ENCODE peak calls at places on chromosomes 12 and 14, in five cellular contexts. W is amniotic stem cell, V is NCI-H2081, T is psoas muscle, F is AG10803. C is an unnamed sample.

GRCh38 chr12:53513712-53514415 is 6.6 kb upstream of the NPFF start:
- DNase-seq in W (no peak), V (no peak), T (no peak), F (no peak), C (no peak)

GRCh38 chr12:25269701-25270100 is 19.0 kb upstream of the KRAS start:
- DNase-seq in W (no peak), V (no peak), T (no peak), F (no peak), C (no peak)

GRCh38 chr14:91412939-91413338 is 4.7 kb downstream of the CCDC88C start:
- DNase-seq in W (no peak), V (no peak), T (no peak), F (no peak), C (no peak)

GRCh38 chr14:24196071-24197061 is 1.1 kb upstream of the TM9SF1 start:
- DNase-seq in W (no peak), V (no peak), T (no peak), F (peak; percentile 17), C (no peak)

GRCh38 chr14:63179383-63179782 is 24.9 kb upstream of the RHOJ start:
- DNase-seq in W (no peak), V (no peak), T (peak; percentile 54), F (no peak), C (no peak)

GRCh38 chr12:90729741-90730140 is 225.2 kb downstream of the CCER1 start:
- DNase-seq in W (no peak), V (no peak), T (no peak), F (peak; percentile 3), C (no peak)

GRCh38 chr14:92997343-92998061 is 74.6 kb downstream of the CHGA start:
- DNase-seq in W (no peak), V (peak; percentile 71), T (no peak), F (peak; percentile 29), C (no peak)

GRCh38 chr12:62720661-62721330 is 214.2 kb downstream of the PPM1H start:
- DNase-seq in W (no peak), V (peak; percentile 55), T (no peak), F (peak; percentile 92), C (no peak)

GRCh38 chr14:43803076-43803689 is 703.9 kb downstream of the FSCB start:
- DNase-seq in W (no peak), V (no peak), T (no peak), F (no peak), C (no peak)

GRCh38 chr12:117100851-117101673 is 1.8 kb upstream of the TESC start:
- DNase-seq in W (no peak), V (no peak), T (no peak), F (no peak), C (no peak)

GRCh38 chr12:64461634-64462414 is 9.9 kb downstream of the TBK1 start:
- DNase-seq in W (peak; percentile 43), V (no peak), T (no peak), F (peak; percentile 96), C (no peak)

GRCh38 chr12:49055978-49056754 is 4.4 kb downstream of the KMT2D start:
- DNase-seq in W (peak; percentile 36), V (peak; percentile 29), T (no peak), F (peak; percentile 82), C (peak; percentile 51)

GRCh38 chr14:51704465-51705050 is 52.8 kb downstream of the FRMD6 start:
- DNase-seq in W (no peak), V (no peak), T (no peak), F (no peak), C (no peak)

GRCh38 chr12:119068129-119068856 is 87.0 kb downstream of the SRRM4 start:
- DNase-seq in W (no peak), V (no peak), T (no peak), F (no peak), C (no peak)

GRCh38 chr14:56126514-56126913 is 8.3 kb downstream of the PELI2 start:
- DNase-seq in W (no peak), V (no peak), T (no peak), F (no peak), C (no peak)

GRCh38 chr12:120631097-120631496 is 9.3 kb upstream of the CABP1 start:
- DNase-seq in W (no peak), V (no peak), T (no peak), F (no peak), C (no peak)

GRCh38 chr14:69945905-69946304 is 66.7 kb downstream of the SMOC1 start:
- DNase-seq in W (no peak), V (peak; percentile 97), T (no peak), F (no peak), C (no peak)

C was measured in naive thymus-derived CD8-positive, alpha-beta T cell.